ENCODE peak calls at places on chromosomes 13 and 19, in seven cellular contexts. Q, H, I, D, W, K and M are unnamed samples.

GRCh38 chr19:48613852-48614435 is 932 bp downstream of the FAM83E start:
- DNase-seq in D (no peak), H (no peak), I (no peak), Q (no peak), K (no peak), W (no peak), M (no peak)

GRCh38 chr13:41455725-41456419 is 1.5 kb upstream of the RGCC start:
- DNase-seq in W (no peak), H (no peak), I (no peak), D (no peak), Q (no peak), K (no peak), M (no peak)

GRCh38 chr19:38684078-38684861 is 36.8 kb downstream of the ACTN4 start:
- DNase-seq in W (no peak), K (no peak), D (no peak), H (no peak), Q (no peak), I (no peak), M (no peak)

GRCh38 chr13:21616205-21616604 is 12.2 kb upstream of the MICU2 start:
- DNase-seq in W (no peak), Q (no peak), K (no peak), D (no peak), I (no peak), H (no peak), M (no peak)

GRCh38 chr13:104014803-104015645 is 948.8 kb upstream of the SLC10A2 start:
- DNase-seq in D (no peak), Q (no peak), K (no peak), H (no peak), I (no peak), W (no peak), M (no peak)

GRCh38 chr13:47310376-47310775 is 413.5 kb upstream of the HTR2A start:
- DNase-seq in K (no peak), H (no peak), W (no peak), Q (no peak), D (no peak), I (no peak), M (no peak)

GRCh38 chr13:109628251-109628699 is 158.1 kb downstream of the IRS2 start:
- DNase-seq in Q (no peak), I (no peak), W (no peak), H (no peak), D (no peak), K (no peak), M (no peak)

GRCh38 chr19:6719992-6720368 is 470 bp downstream of the C3 start:
- DNase-seq in W (no peak), D (no peak), H (no peak), K (no peak), I (no peak), Q (no peak), M (no peak)

GRCh38 chr13:30022256-30022655 is 171.8 kb upstream of the UBL3 start:
- DNase-seq in W (no peak), K (no peak), D (no peak), H (no peak), Q (no peak), I (no peak), M (no peak)

GRCh38 chr19:53782698-53783097 is 41.4 kb downstream of the NLRP12 start:
- DNase-seq in Q (no peak), K (no peak), H (no peak), D (no peak), I (no peak), W (peak; percentile 26), M (no peak)

GRCh38 chr13:57437587-57437986 is 194.0 kb upstream of the PCDH17 start:
- DNase-seq in D (no peak), H (no peak), Q (no peak), W (no peak), K (no peak), I (no peak), M (no peak)

GRCh38 chr19:11421607-11422098 is 2.5 kb upstream of the RGL3 start:
- DNase-seq in H (peak; percentile 77), K (no peak), D (no peak), I (no peak), W (peak; percentile 95), Q (no peak), M (peak; percentile 68)

GRCh38 chr13:95099541-95099940 is 201.7 kb downstream of the ABCC4 start:
- DNase-seq in Q (no peak), I (no peak), H (no peak), D (no peak), W (no peak), K (no peak), M (no peak)

GRCh38 chr19:29293736-29294342 is 80.9 kb upstream of the UQCRFS1 start:
- DNase-seq in D (no peak), K (no peak), I (no peak), H (no peak), Q (no peak), W (no peak), M (no peak)

GRCh38 chr13:79222427-79223205 is 183.4 kb downstream of the RBM26 start:
- DNase-seq in Q (no peak), H (no peak), K (no peak), W (no peak), I (no peak), D (no peak), M (no peak)

GRCh38 chr13:23723463-23723862 is 153.3 kb downstream of the TNFRSF19 start:
- DNase-seq in H (no peak), D (no peak), K (no peak), W (no peak), Q (no peak), I (no peak), M (no peak)

GRCh38 chr19:15456871-15457700 is 7.3 kb downstream of the RASAL3 start:
- DNase-seq in K (no peak), H (no peak), Q (no peak), I (no peak), W (peak; percentile 97), D (no peak), M (no peak)

GRCh38 chr19:1486720-1487575 is 3.2 kb downstream of the PCSK4 start:
- DNase-seq in H (no peak), W (no peak), K (no peak), I (no peak), Q (no peak), D (no peak), M (no peak)

GRCh38 chr13:100409132-100409531 is 179.5 kb downstream of the GGACT start:
- DNase-seq in D (no peak), H (no peak), I (no peak), Q (no peak), W (no peak), K (no peak), M (no peak)

GRCh38 chr13:59437902-59438301 is 725.8 kb downstream of the DIAPH3 start:
- DNase-seq in K (no peak), W (no peak), I (no peak), D (no peak), Q (no peak), H (no peak), M (no peak)

GRCh38 chr19:44305457-44305856 is 632 bp upstream of the ZNF235 start:
- DNase-seq in K (no peak), I (no peak), D (no peak), H (no peak), Q (no peak), W (no peak), M (no peak)

DNA sequence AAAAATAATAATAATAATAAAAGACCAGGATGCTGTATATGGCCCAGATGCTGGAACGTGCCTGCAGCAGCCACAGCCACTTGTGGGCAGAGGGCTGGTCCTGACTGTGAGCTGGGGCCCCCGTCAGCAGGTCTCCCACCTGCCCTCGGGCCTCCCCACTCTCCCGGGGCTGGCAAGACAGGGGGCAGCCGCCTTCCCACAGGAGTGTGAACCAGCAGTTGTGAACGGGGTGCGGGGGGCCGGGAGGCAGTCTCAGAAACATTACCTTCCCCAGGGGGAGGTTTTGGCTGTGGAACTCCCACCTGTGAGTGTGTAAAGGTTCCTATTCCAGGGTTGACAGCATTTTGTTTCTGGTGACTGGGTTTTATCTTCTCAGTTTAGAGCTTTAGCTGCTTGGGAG is 151.4 kb downstream of the KDM4B start:
- DNase-seq in Q (no peak), K (no peak), H (no peak), I (no peak), D (no peak), W (no peak), M (no peak)
- TF ChIP-seq CTCF in Q (no peak), K (no peak), H (no peak), I (no peak), D (no peak), W (no peak), M (no peak)

DNA sequence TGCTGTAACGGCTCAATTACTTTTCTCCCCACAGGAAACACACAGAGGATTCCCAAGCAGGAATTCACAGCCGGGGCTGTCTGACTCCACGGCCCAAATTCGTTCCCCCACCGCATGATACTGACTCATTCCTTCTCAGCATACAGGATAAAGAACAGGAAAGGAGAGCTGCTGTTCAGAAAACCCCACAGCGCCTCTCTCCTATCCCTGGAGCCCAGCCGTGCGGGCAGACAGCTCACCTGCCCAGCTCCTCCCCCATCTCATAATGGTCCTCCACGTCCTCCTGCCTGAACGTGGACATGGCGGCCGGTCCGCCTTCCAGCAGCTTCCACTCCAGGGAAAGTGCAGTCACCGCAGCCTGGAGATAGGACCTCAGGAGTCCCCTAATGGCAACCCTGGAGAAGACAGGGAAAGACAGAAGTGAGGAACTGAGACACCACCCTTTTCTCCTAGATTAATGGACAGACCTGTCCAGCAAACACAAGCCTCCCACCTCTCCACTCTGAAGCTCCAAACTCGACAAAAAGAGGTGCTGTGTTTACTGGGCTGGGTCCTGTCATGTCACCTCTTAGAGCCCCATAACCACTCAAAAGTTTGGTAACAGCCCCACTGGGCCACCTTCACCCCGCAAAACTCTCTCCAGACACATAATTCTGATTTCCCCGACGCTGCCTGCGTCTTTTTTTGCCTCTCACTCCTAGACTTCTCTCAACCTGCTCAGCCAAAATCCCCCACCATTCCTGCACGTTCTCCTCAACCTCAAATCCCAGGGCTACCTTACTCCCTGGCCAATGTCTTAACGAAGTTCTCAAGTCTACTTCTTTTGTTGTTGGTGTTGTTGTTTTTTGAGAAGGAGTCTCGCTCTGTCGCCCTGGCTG is 1.2 kb downstream of the DAPK3 start:
- DNase-seq in D (no peak), Q (peak; percentile 18), K (no peak), W (peak; percentile 40), I (no peak), H (no peak), M (no peak)
- TF ChIP-seq CTCF in D (peak; percentile 44), Q (peak; percentile 16), K (no peak), W (no peak), I (peak; percentile 19), H (peak; percentile 46), M (no peak)

GRCh38 chr19:46043519-46043918 is 2.7 kb upstream of the IGFL4 start:
- DNase-seq in H (no peak), Q (no peak), K (no peak), W (no peak), D (no peak), I (no peak), M (no peak)
- TF ChIP-seq CTCF in H (no peak), Q (no peak), K (no peak), W (no peak), D (no peak), I (no peak), M (no peak)

DNA sequence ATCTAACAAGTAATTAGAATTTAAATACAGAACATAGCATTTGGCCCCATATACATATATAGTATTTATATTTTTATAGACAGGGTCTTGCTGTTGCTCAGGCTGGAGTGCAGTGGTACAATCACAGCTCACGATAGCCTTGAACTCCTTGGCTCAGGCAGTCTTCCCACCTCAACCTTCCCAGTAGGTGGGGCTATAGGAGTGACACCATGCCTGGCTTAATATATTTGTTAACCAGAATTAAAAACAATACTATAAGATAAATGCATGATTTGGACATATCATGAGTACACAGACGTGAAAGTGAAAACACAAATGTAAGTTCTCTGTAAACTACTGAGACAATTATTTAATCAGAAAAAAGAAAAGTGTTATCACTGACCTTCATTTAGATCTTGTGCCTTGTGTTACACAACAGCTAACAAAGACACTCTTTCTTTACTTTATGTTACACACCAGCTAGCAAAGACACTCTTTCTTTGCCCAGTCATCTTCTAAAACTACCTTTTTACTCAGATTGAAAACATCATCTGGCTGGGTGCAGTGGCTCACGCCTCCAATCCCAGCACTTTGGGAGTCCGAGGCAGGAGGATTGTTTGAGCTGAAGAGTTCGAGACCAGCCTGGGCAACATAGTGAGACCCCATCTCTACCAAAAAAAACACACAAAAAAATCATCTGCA is 22.6 kb downstream of the CARS2 start:
- DNase-seq in K (no peak), I (no peak), W (no peak), H (no peak), D (no peak), Q (no peak), M (no peak)
- TF ChIP-seq CTCF in K (no peak), I (no peak), W (no peak), H (peak; percentile 64), D (peak; percentile 35), Q (peak; percentile 36), M (no peak)